ENCODE peak calls at places on chromosomes 12 and 14, in eight cellular contexts. D, U, X, C, A, P, G and I are unnamed samples.

GRCh38 chr12:27733791-27734190 is 23.2 kb downstream of the MRPS35 start:
- DNase-seq in D (no peak), U (no peak), X (no peak), C (no peak), A (no peak), P (no peak), G (no peak), I (no peak)

GRCh38 chr14:20492486-20492885 is 12.9 kb upstream of the RNASE10 start:
- DNase-seq in D (no peak), U (no peak), X (no peak), C (no peak), A (no peak), P (no peak), G (no peak), I (no peak)

GRCh38 chr14:67166450-67166853 is 22.8 kb upstream of the GARIN2 start:
- DNase-seq in D (no peak), U (peak; percentile 48), X (peak; percentile 60), C (no peak), A (peak; percentile 8), P (peak; percentile 41), G (peak; percentile 55), I (peak; percentile 12)

GRCh38 chr12:98895086-98895651 is 250.1 kb downstream of the APAF1 start:
- DNase-seq in D (peak; percentile 19), U (no peak), X (no peak), C (peak; percentile 50), A (peak; percentile 57), P (no peak), G (no peak), I (peak; percentile 65)

GRCh38 chr12:89461649-89462612 is 62.7 kb downstream of the GALNT4 start:
- DNase-seq in D (peak; percentile 49), U (peak; percentile 66), X (peak; percentile 85), C (no peak), A (peak; percentile 46), P (no peak), G (no peak), I (peak; percentile 53)

GRCh38 chr12:112855375-112855774 is 51.4 kb upstream of the OAS1 start:
- DNase-seq in D (no peak), U (no peak), X (no peak), C (no peak), A (no peak), P (no peak), G (no peak), I (no peak)

GRCh38 chr14:73743431-73743931 is 29.3 kb upstream of the PNMA1 start:
- DNase-seq in D (no peak), U (no peak), X (peak; percentile 67), C (peak; percentile 79), A (no peak), P (peak; percentile 55), G (peak; percentile 81), I (no peak)

GRCh38 chr12:58711968-58712367 is 208.3 kb downstream of the LRIG3 start:
- DNase-seq in D (no peak), U (peak; percentile 62), X (no peak), C (no peak), A (no peak), P (no peak), G (no peak), I (no peak)

GRCh38 chr12:132955094-132955932 is 793 bp downstream of the ZNF605 start:
- DNase-seq in D (peak; percentile 46), U (peak; percentile 12), X (peak; percentile 60), C (peak; percentile 70), A (peak; percentile 40), P (no peak), G (peak; percentile 33), I (peak; percentile 39)

GRCh38 chr14:47549886-47550285 is 125.5 kb downstream of the MDGA2 start:
- DNase-seq in D (no peak), U (no peak), X (no peak), C (no peak), A (no peak), P (no peak), G (no peak), I (no peak)

GRCh38 chr12:58563621-58564020 is 356.7 kb downstream of the LRIG3 start:
- DNase-seq in D (no peak), U (no peak), X (no peak), C (no peak), A (no peak), P (no peak), G (no peak), I (no peak)

GRCh38 chr14:61355892-61356325 is 34.5 kb downstream of the PRKCH start:
- DNase-seq in D (no peak), U (no peak), X (peak; percentile 100), C (no peak), A (no peak), P (peak; percentile 63), G (no peak), I (no peak)

GRCh38 chr12:100372846-100373245 is 16.0 kb downstream of the SLC17A8 start:
- DNase-seq in D (no peak), U (peak; percentile 2), X (no peak), C (no peak), A (no peak), P (no peak), G (no peak), I (no peak)

GRCh38 chr14:106564058-106564643 is 1037.8 kb downstream of the TMEM121 start:
- DNase-seq in D (peak; percentile 12), U (no peak), X (no peak), C (peak; percentile 79), A (peak; percentile 14), P (peak; percentile 39), G (peak; percentile 79), I (no peak)

GRCh38 chr12:96425321-96425720 is 25.1 kb upstream of the CDK17 start:
- DNase-seq in D (no peak), U (peak; percentile 82), X (peak; percentile 60), C (no peak), A (no peak), P (peak; percentile 18), G (peak; percentile 61), I (no peak)

GRCh38 chr12:109147954-109148353 is 31.6 kb downstream of the ACACB start:
- DNase-seq in D (no peak), U (no peak), X (no peak), C (no peak), A (no peak), P (no peak), G (no peak), I (no peak)